ENCODE peak calls at places on chromosomes 16 and 17, in eight cellular contexts. N is lower leg skin; K is B cell; W is stimulated activated CD8-positive, alpha-beta memory T cell treated with anti-CD3 and anti-CD28 coated beads, Interleukin-2, amount 100 ng/mL, for 48 hours; M is stimulated activated CD4-positive, alpha-beta T cell treated with anti-CD3 and anti-CD28 coated beads, Interleukin-12 subunit alpha, Interleukin-12 subunit beta, amount 100 ng/mL, for 4 hours; X is OCI-LY7; F is naive B cell; H is SJSA1. E is an unnamed sample.

GRCh38 chr16:86775401-86775985 is 197.1 kb downstream of the FOXL1 start:
- DNase-seq in N (peak), K (no peak), W (no peak), M (no peak), X (no peak), F (no peak), H (peak), E (no peak)

GRCh38 chr17:59329558-59330313 is 1.7 kb upstream of the YPEL2 start:
- DNase-seq in N (no peak), K (peak), W (no peak), M (peak), X (peak), F (peak), H (peak), E (peak)

GRCh38 chr17:66715076-66715675 is 119.7 kb upstream of the CACNG5 start:
- DNase-seq in N (peak), K (no peak), W (no peak), M (no peak), X (no peak), F (no peak), H (no peak), E (no peak)

GRCh38 chr17:77842148-77842905 is 116.2 kb upstream of the TNRC6C start:
- DNase-seq in N (no peak), K (no peak), W (no peak), M (no peak), X (no peak), F (no peak), H (peak), E (peak)

GRCh38 chr17:14745541-14745940 is 444.7 kb downstream of the HS3ST3B1 start:
- DNase-seq in N (no peak), K (no peak), W (no peak), M (no peak), X (no peak), F (no peak), H (no peak), E (peak)

GRCh38 chr16:86079185-86079885 is 180.4 kb downstream of the IRF8 start:
- DNase-seq in N (peak), K (no peak), W (no peak), M (no peak), X (no peak), F (no peak), H (no peak), E (no peak)

GRCh38 chr16:82016268-82016667 is 5.0 kb upstream of the SDR42E1 start:
- DNase-seq in N (no peak), K (no peak), W (no peak), M (no peak), X (no peak), F (no peak), H (peak), E (peak)

GRCh38 chr16:85312642-85313540 is 200.6 kb upstream of the CIBAR2 start:
- DNase-seq in N (no peak), K (no peak), W (no peak), M (no peak), X (peak), F (no peak), H (peak), E (no peak)

GRCh38 chr16:59527206-59527997 is 793.3 kb upstream of the GOT2 start:
- DNase-seq in N (no peak), K (no peak), W (no peak), M (no peak), X (no peak), F (no peak), H (peak), E (peak)

GRCh38 chr16:54649846-54650245 is 280.8 kb upstream of the IRX5 start:
- DNase-seq in N (no peak), K (no peak), W (no peak), M (no peak), X (no peak), F (no peak), H (no peak), E (no peak)

GRCh38 chr16:23060458-23061320 is 88.6 kb downstream of the USP31 start:
- DNase-seq in N (peak), K (peak), W (peak), M (peak), X (peak), F (peak), H (peak), E (peak)

GRCh38 chr17:63082273-63082861 is 116.3 kb downstream of the TANC2 start:
- DNase-seq in N (no peak), K (no peak), W (no peak), M (no peak), X (no peak), F (peak), H (peak), E (peak)

GRCh38 chr17:72900542-72900941 is 191.9 kb downstream of the SLC39A11 start:
- DNase-seq in N (peak), K (no peak), W (no peak), M (no peak), X (no peak), F (no peak), H (no peak), E (no peak)

GRCh38 chr16:80804451-80805383 is at the start of gene CDYL2:
- DNase-seq in N (no peak), K (no peak), W (peak), M (peak), X (peak), F (peak), H (no peak), E (peak)

GRCh38 chr17:75721463-75722011 is 278 bp downstream of the ITGB4 start:
- DNase-seq in N (no peak), K (no peak), W (no peak), M (no peak), X (no peak), F (no peak), H (no peak), E (no peak)

GRCh38 chr16:82788919-82789318 is 162.2 kb downstream of the CDH13 start:
- DNase-seq in N (no peak), K (no peak), W (no peak), M (no peak), X (no peak), F (no peak), H (no peak), E (no peak)

GRCh38 chr16:86956437-86956836 is 360.8 kb downstream of the C16orf95 start:
- DNase-seq in N (no peak), K (no peak), W (no peak), M (no peak), X (no peak), F (no peak), H (no peak), E (no peak)

GRCh38 chr17:71780596-71780995 is 340.2 kb upstream of the SOX9 start:
- DNase-seq in N (no peak), K (no peak), W (no peak), M (no peak), X (no peak), F (no peak), H (no peak), E (no peak)

GRCh38 chr16:52812945-52813556 is 239.6 kb downstream of the CHD9NB start:
- DNase-seq in N (no peak), K (no peak), W (no peak), M (no peak), X (no peak), F (no peak), H (peak), E (peak)

GRCh38 chr17:43070257-43070656 is 45.2 kb downstream of the RND2 start:
- DNase-seq in N (no peak), K (no peak), W (no peak), M (no peak), X (no peak), F (no peak), H (no peak), E (no peak)

GRCh38 chr17:27562777-27563455 is 68.1 kb upstream of the LGALS9 start:
- DNase-seq in N (no peak), K (no peak), W (no peak), M (no peak), X (no peak), F (no peak), H (no peak), E (peak)

GRCh38 chr17:58507123-58507634 is 7.3 kb downstream of the MTMR4 start:
- DNase-seq in N (no peak), K (no peak), W (no peak), M (no peak), X (no peak), F (no peak), H (no peak), E (peak)

GRCh38 chr17:57945999-57946797 is 9.0 kb downstream of the CUEDC1 start:
- DNase-seq in N (no peak), K (no peak), W (no peak), M (no peak), X (no peak), F (no peak), H (peak), E (no peak)

GRCh38 chr17:63955791-63956190 is 16.9 kb downstream of the SCN4A start:
- DNase-seq in N (no peak), K (no peak), W (no peak), M (no peak), X (no peak), F (no peak), H (no peak), E (no peak)

GRCh38 chr16:14179116-14179515 is 108.0 kb downstream of the MRTFB start:
- DNase-seq in N (no peak), K (no peak), W (no peak), M (no peak), X (no peak), F (no peak), H (no peak), E (no peak)

GRCh38 chr17:1399366-1399678 is 700 bp downstream of the YWHAE start:
- DNase-seq in N (peak), K (peak), W (no peak), M (no peak), X (peak), F (no peak), H (peak), E (no peak)

GRCh38 chr16:68078726-68079615 is 6.2 kb upstream of the NFATC3 start:
- DNase-seq in N (peak), K (no peak), W (no peak), M (no peak), X (no peak), F (no peak), H (no peak), E (no peak)

GRCh38 chr17:79992657-79993389 is 42.8 kb downstream of the TBC1D16 start:
- DNase-seq in N (no peak), K (no peak), W (no peak), M (no peak), X (no peak), F (no peak), H (no peak), E (no peak)

GRCh38 chr17:965311-965989 is 14.1 kb downstream of the NXN start:
- DNase-seq in N (no peak), K (no peak), W (no peak), M (no peak), X (no peak), F (no peak), H (no peak), E (no peak)

GRCh38 chr16:54077412-54077821 is 209.2 kb downstream of the IRX3 start:
- DNase-seq in N (no peak), K (no peak), W (no peak), M (no peak), X (no peak), F (no peak), H (peak), E (peak)

GRCh38 chr17:28946239-28946638 is 5.1 kb downstream of the PHF12 start:
- DNase-seq in N (no peak), K (no peak), W (no peak), M (no peak), X (no peak), F (no peak), H (peak), E (peak)

GRCh38 chr17:45432405-45433113 is at the start of gene ARHGAP27:
- DNase-seq in N (peak), K (peak), W (no peak), M (no peak), X (peak), F (no peak), H (no peak), E (no peak)

GRCh38 chr17:80256034-80256350 is 4.7 kb upstream of the RNF213 start:
- DNase-seq in N (no peak), K (no peak), W (no peak), M (no peak), X (no peak), F (no peak), H (peak), E (no peak)

GRCh38 chr17:27544350-27545131 is 86.4 kb upstream of the LGALS9 start:
- DNase-seq in N (no peak), K (peak), W (peak), M (peak), X (peak), F (peak), H (peak), E (peak)

GRCh38 chr17:64328875-64329405 is 61.7 kb downstream of the PECAM1 start:
- DNase-seq in N (no peak), K (no peak), W (no peak), M (no peak), X (no peak), F (no peak), H (no peak), E (no peak)

GRCh38 chr17:83199500-83200201 is 120.2 kb downstream of the METRNL start:
- DNase-seq in N (peak), K (peak), W (peak), M (peak), X (peak), F (peak), H (no peak), E (no peak)